ENCODE peak calls at places on chromosomes 4 and X, in six cellular contexts. One of them, this sample, is unnamed.

GRCh38 chr4:80097395-80098177 is 24.6 kb upstream of the ANTXR2 start:
- DNase-seq in fibroblast of lung: peak; percentile 94
- DNase-seq in hepatocyte: no peak
- DNase-seq in HepG2: no peak
- DNase-seq in HCT116: no peak
- DNase-seq in mammary epithelial cell: peak; percentile 26
- DNase-seq in this sample: peak; percentile 90

GRCh38 chr4:14110407-14110806 is 482.9 kb upstream of the BOD1L1 start:
- DNase-seq in fibroblast of lung: peak; percentile 76
- DNase-seq in hepatocyte: no peak
- DNase-seq in HepG2: no peak
- DNase-seq in HCT116: no peak
- DNase-seq in mammary epithelial cell: peak; percentile 76
- DNase-seq in this sample: peak; percentile 89

GRCh38 chrX:119760026-119760902 is 1.9 kb downstream of the SOWAHD start:
- DNase-seq in fibroblast of lung: no peak
- DNase-seq in hepatocyte: no peak
- DNase-seq in HepG2: no peak
- DNase-seq in HCT116: no peak
- DNase-seq in mammary epithelial cell: no peak
- DNase-seq in this sample: no peak

GRCh38 chr4:74964311-74964710 is 31.4 kb downstream of the PARM1 start:
- DNase-seq in fibroblast of lung: no peak
- DNase-seq in hepatocyte: peak; percentile 14
- DNase-seq in HepG2: no peak
- DNase-seq in HCT116: no peak
- DNase-seq in mammary epithelial cell: no peak
- DNase-seq in this sample: no peak

GRCh38 chrX:134158821-134159512 is 78.0 kb upstream of the CCDC160 start:
- DNase-seq in fibroblast of lung: no peak
- DNase-seq in hepatocyte: no peak
- DNase-seq in HepG2: no peak
- DNase-seq in HCT116: no peak
- DNase-seq in mammary epithelial cell: no peak
- DNase-seq in this sample: no peak

GRCh38 chr4:78645853-78646757 is 94.5 kb downstream of the ANXA3 start:
- DNase-seq in fibroblast of lung: peak; percentile 95
- DNase-seq in hepatocyte: peak; percentile 79
- DNase-seq in HepG2: peak; percentile 36
- DNase-seq in HCT116: no peak
- DNase-seq in mammary epithelial cell: peak; percentile 93
- DNase-seq in this sample: peak; percentile 95

GRCh38 chr4:179530953-179531352 is 2088.7 kb upstream of the AGA start:
- DNase-seq in fibroblast of lung: no peak
- DNase-seq in hepatocyte: no peak
- DNase-seq in HepG2: no peak
- DNase-seq in HCT116: no peak
- DNase-seq in mammary epithelial cell: no peak
- DNase-seq in this sample: no peak

GRCh38 chrX:1322393-1322792 is 14.2 kb upstream of the IL3RA start:
- DNase-seq in fibroblast of lung: no peak
- DNase-seq in hepatocyte: no peak
- DNase-seq in HepG2: no peak
- DNase-seq in HCT116: no peak
- DNase-seq in mammary epithelial cell: no peak
- DNase-seq in this sample: no peak

GRCh38 chr4:184361443-184361842 is 112.9 kb downstream of the IRF2 start:
- DNase-seq in fibroblast of lung: peak; percentile 42
- DNase-seq in hepatocyte: no peak
- DNase-seq in HepG2: no peak
- DNase-seq in HCT116: no peak
- DNase-seq in mammary epithelial cell: no peak
- DNase-seq in this sample: peak; percentile 51

GRCh38 chr4:76144546-76144945 is 3.7 kb downstream of the NUP54 start:
- DNase-seq in fibroblast of lung: no peak
- DNase-seq in hepatocyte: no peak
- DNase-seq in HepG2: no peak
- DNase-seq in HCT116: no peak
- DNase-seq in mammary epithelial cell: no peak
- DNase-seq in this sample: no peak

GRCh38 chr4:33831667-33832066 is 2412.6 kb downstream of the ARAP2 start:
- DNase-seq in fibroblast of lung: peak; percentile 70
- DNase-seq in hepatocyte: no peak
- DNase-seq in HepG2: no peak
- DNase-seq in HCT116: no peak
- DNase-seq in mammary epithelial cell: no peak
- DNase-seq in this sample: peak; percentile 67

GRCh38 chrX:80879143-80879542 is 69.5 kb upstream of the BRWD3 start:
- DNase-seq in fibroblast of lung: no peak
- DNase-seq in hepatocyte: peak; percentile 25
- DNase-seq in HepG2: no peak
- DNase-seq in HCT116: no peak
- DNase-seq in mammary epithelial cell: no peak
- DNase-seq in this sample: peak; percentile 13

GRCh38 chr4:1004071-1004418 is 7.4 kb upstream of the FGFRL1 start:
- DNase-seq in fibroblast of lung: no peak
- DNase-seq in hepatocyte: no peak
- DNase-seq in HepG2: no peak
- DNase-seq in HCT116: no peak
- DNase-seq in mammary epithelial cell: no peak
- DNase-seq in this sample: no peak

GRCh38 chr4:76504613-76505465 is 69.8 kb downstream of the SHROOM3 start:
- DNase-seq in fibroblast of lung: peak; percentile 49
- DNase-seq in hepatocyte: peak; percentile 62
- DNase-seq in HepG2: peak; percentile 36
- DNase-seq in HCT116: peak; percentile 57
- DNase-seq in mammary epithelial cell: peak; percentile 27
- DNase-seq in this sample: peak; percentile 76

GRCh38 chr4:86730310-86730709 is 118.9 kb downstream of the SLC10A6 start:
- DNase-seq in fibroblast of lung: no peak
- DNase-seq in hepatocyte: no peak
- DNase-seq in HepG2: peak; percentile 5
- DNase-seq in HCT116: no peak
- DNase-seq in mammary epithelial cell: no peak
- DNase-seq in this sample: no peak

GRCh38 chrX:21479695-21480280 is 105.6 kb downstream of the CNKSR2 start:
- DNase-seq in fibroblast of lung: peak; percentile 49
- DNase-seq in hepatocyte: peak; percentile 55
- DNase-seq in HepG2: peak; percentile 48
- DNase-seq in HCT116: no peak
- DNase-seq in mammary epithelial cell: peak; percentile 30
- DNase-seq in this sample: peak; percentile 57

GRCh38 chr4:107330915-107331314 is 294.8 kb upstream of the DKK2 start:
- DNase-seq in fibroblast of lung: no peak
- DNase-seq in hepatocyte: no peak
- DNase-seq in HepG2: no peak
- DNase-seq in HCT116: no peak
- DNase-seq in mammary epithelial cell: no peak
- DNase-seq in this sample: no peak

GRCh38 chrX:47482512-47483309 is at the start of gene ZNF41:
- DNase-seq in fibroblast of lung: peak; percentile 81
- DNase-seq in hepatocyte: peak; percentile 78
- DNase-seq in HepG2: peak; percentile 62
- DNase-seq in HCT116: peak; percentile 74
- DNase-seq in mammary epithelial cell: peak; percentile 86
- DNase-seq in this sample: peak; percentile 85

GRCh38 chrX:133390647-133391046 is 24.6 kb downstream of the GPC4 start:
- DNase-seq in fibroblast of lung: no peak
- DNase-seq in hepatocyte: no peak
- DNase-seq in HepG2: no peak
- DNase-seq in HCT116: no peak
- DNase-seq in mammary epithelial cell: no peak
- DNase-seq in this sample: no peak

GRCh38 chr4:77308843-77309242 is 151.8 kb downstream of the CCNG2 start:
- DNase-seq in fibroblast of lung: peak; percentile 16
- DNase-seq in hepatocyte: peak; percentile 30
- DNase-seq in HepG2: peak; percentile 31
- DNase-seq in HCT116: peak; percentile 10
- DNase-seq in mammary epithelial cell: peak; percentile 38
- DNase-seq in this sample: peak; percentile 71

GRCh38 chrX:2677764-2678163 is 13.3 kb upstream of the CD99 start:
- DNase-seq in fibroblast of lung: peak; percentile 98
- DNase-seq in hepatocyte: peak; percentile 80
- DNase-seq in HepG2: no peak
- DNase-seq in HCT116: peak; percentile 40
- DNase-seq in mammary epithelial cell: peak; percentile 92
- DNase-seq in this sample: peak; percentile 100

GRCh38 chr4:140326395-140326993 is 47.0 kb upstream of the SCOC start:
- DNase-seq in fibroblast of lung: peak; percentile 48
- DNase-seq in hepatocyte: peak; percentile 64
- DNase-seq in HepG2: peak; percentile 15
- DNase-seq in HCT116: peak; percentile 33
- DNase-seq in mammary epithelial cell: peak; percentile 22
- DNase-seq in this sample: peak; percentile 73

GRCh38 chr4:145216532-145216931 is 36.1 kb upstream of the OTUD4 start:
- DNase-seq in fibroblast of lung: peak; percentile 28
- DNase-seq in hepatocyte: no peak
- DNase-seq in HepG2: no peak
- DNase-seq in HCT116: peak; percentile 24
- DNase-seq in mammary epithelial cell: peak; percentile 23
- DNase-seq in this sample: peak; percentile 62

GRCh38 chrX:72621619-72622485 is 49.2 kb upstream of the HDAC8 start:
- DNase-seq in fibroblast of lung: peak; percentile 64
- DNase-seq in hepatocyte: no peak
- DNase-seq in HepG2: no peak
- DNase-seq in HCT116: peak; percentile 16
- DNase-seq in mammary epithelial cell: peak; percentile 53
- DNase-seq in this sample: peak; percentile 71

GRCh38 chr4:122963222-122963621 is 40.8 kb upstream of the NUDT6 start:
- DNase-seq in fibroblast of lung: peak; percentile 33
- DNase-seq in hepatocyte: no peak
- DNase-seq in HepG2: no peak
- DNase-seq in HCT116: no peak
- DNase-seq in mammary epithelial cell: peak; percentile 89
- DNase-seq in this sample: peak; percentile 54

GRCh38 chrX:74461384-74461783 is 40.1 kb downstream of the SLC16A2 start:
- DNase-seq in fibroblast of lung: no peak
- DNase-seq in hepatocyte: no peak
- DNase-seq in HepG2: no peak
- DNase-seq in HCT116: no peak
- DNase-seq in mammary epithelial cell: no peak
- DNase-seq in this sample: peak; percentile 16

DNA sequence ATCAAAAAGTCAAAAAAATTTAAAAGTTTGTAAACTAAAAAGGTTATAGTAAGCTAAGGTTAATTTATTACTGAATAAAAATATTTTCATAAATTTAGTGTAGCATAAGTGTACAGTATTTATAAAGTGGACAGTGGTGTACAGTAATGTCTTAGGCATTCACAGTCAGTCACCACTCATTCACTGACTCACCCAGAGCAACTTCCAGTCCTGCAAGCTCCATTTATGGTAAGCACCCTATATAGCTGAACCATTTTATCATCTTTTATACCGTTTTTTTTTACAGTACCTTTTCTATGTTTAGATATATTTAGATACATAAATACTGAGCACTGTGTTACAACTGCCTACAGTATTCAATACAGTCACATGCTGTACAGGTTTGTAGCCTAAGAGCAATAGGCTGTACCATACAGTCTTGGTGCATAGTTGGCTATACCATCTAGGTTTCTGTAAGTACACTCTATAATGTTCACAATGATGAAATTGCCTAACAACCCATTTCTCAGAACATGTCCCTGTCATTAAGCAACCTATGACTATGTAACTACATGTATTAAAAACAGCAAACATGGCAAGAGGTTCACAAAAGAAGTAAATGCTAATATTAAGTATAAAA is 18.6 kb downstream of the ACSL4 start:
- DNase-seq in fibroblast of lung: peak; percentile 87
- DNase-seq in hepatocyte: no peak
- DNase-seq in HepG2: no peak
- DNase-seq in HCT116: peak; percentile 15
- DNase-seq in mammary epithelial cell: peak; percentile 75
- DNase-seq in this sample: peak; percentile 65
- H3K79me2 ChIP-seq in fibroblast of lung: peaks cover 83% of the 10 kb centered on the region
- H3K79me2 ChIP-seq in hepatocyte: no peaks in the 10 kb centered on the region
- H3K79me2 ChIP-seq in HepG2: peaks cover 96% of the 10 kb centered on the region
- H3K79me2 ChIP-seq in HCT116: peaks cover 36% of the 10 kb centered on the region
- H3K79me2 ChIP-seq in mammary epithelial cell: peaks cover 89% of the 10 kb centered on the region
- H3K79me2 ChIP-seq in this sample: peaks cover 100% of the 10 kb centered on the region

DNA sequence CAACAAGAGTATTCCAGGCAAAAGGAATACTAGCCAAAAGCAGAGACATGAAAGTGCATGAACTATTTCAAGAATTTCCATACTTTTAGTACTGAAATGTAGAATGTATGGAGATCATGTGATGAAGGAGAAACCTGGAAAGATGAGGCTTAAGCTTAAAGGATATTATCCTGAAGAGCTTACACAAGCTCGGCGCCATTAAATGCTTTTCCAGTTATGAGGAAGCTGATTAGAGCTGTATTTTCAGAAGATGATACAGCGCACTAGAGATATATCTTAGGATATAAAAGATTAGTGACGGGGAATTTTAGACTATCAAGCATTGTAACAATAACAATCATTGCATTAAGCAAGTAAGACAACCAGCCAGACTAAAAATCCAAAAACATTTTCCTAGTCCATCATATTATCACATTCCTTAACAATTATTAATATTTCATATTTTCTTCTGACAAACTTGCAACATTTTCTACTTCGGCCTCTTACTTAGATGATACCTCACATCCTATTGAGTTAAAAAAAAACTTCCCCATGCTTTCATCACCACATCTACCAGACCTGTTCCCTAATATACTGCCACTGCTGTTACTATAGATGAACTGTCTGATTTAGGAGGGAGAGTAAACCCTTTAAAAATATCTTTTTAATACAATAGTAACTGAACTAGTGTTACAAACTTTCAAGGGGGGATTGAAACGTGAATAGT is 1.3 kb downstream of the FAM200B start:
- DNase-seq in fibroblast of lung: no peak
- DNase-seq in hepatocyte: no peak
- DNase-seq in HepG2: no peak
- DNase-seq in HCT116: no peak
- DNase-seq in mammary epithelial cell: no peak
- DNase-seq in this sample: no peak
- H3K79me2 ChIP-seq in fibroblast of lung: peaks cover 68% of the 10 kb centered on the region
- H3K79me2 ChIP-seq in hepatocyte: peaks cover 58% of the 10 kb centered on the region
- H3K79me2 ChIP-seq in HepG2: peaks cover 57% of the 10 kb centered on the region
- H3K79me2 ChIP-seq in HCT116: peaks cover 79% of the 10 kb centered on the region
- H3K79me2 ChIP-seq in mammary epithelial cell: peaks cover 81% of the 10 kb centered on the region
- H3K79me2 ChIP-seq in this sample: peaks cover 85% of the 10 kb centered on the region

GRCh38 chr4:2797545-2798305 is 4.8 kb downstream of the SH3BP2 start:
- DNase-seq in fibroblast of lung: no peak
- DNase-seq in hepatocyte: no peak
- DNase-seq in HepG2: no peak
- DNase-seq in HCT116: no peak
- DNase-seq in mammary epithelial cell: no peak
- DNase-seq in this sample: no peak
- H3K79me2 ChIP-seq in fibroblast of lung: peaks cover 8% of the 10 kb centered on the region
- H3K79me2 ChIP-seq in hepatocyte: peaks cover 37% of the 10 kb centered on the region
- H3K79me2 ChIP-seq in HepG2: peaks cover 55% of the 10 kb centered on the region
- H3K79me2 ChIP-seq in HCT116: no peaks in the 10 kb centered on the region
- H3K79me2 ChIP-seq in mammary epithelial cell: no peaks in the 10 kb centered on the region
- H3K79me2 ChIP-seq in this sample: peaks cover 78% of the 10 kb centered on the region

DNA sequence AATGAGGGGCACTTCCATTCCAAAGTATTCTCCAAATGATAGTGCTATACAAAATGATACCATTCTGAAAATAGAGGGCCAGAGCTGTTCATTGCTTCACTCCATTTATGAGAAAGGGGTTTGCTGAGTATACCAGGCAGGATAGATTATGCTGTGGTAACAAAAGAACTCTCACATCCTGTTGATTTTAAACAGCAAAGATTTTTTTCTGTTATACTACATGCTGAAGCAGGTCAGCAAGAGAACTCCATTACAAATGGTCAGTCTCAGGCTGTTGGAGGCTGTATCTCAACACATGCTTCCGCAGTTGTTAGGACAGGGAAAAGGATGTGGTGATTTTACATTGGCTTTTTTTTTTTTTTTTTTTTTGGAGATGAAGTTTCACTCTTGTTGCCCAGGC is 13.7 kb upstream of the KLHL5 start:
- DNase-seq in fibroblast of lung: no peak
- DNase-seq in hepatocyte: no peak
- DNase-seq in HepG2: no peak
- DNase-seq in HCT116: no peak
- DNase-seq in mammary epithelial cell: no peak
- DNase-seq in this sample: no peak
- H3K79me2 ChIP-seq in fibroblast of lung: peaks cover 24% of the 10 kb centered on the region
- H3K79me2 ChIP-seq in hepatocyte: peaks cover 78% of the 10 kb centered on the region
- H3K79me2 ChIP-seq in HepG2: peaks cover 64% of the 10 kb centered on the region
- H3K79me2 ChIP-seq in HCT116: no peaks in the 10 kb centered on the region
- H3K79me2 ChIP-seq in mammary epithelial cell: peaks cover 66% of the 10 kb centered on the region
- H3K79me2 ChIP-seq in this sample: peaks cover 71% of the 10 kb centered on the region

This sample was measured in GM23248.